ENCODE peak calls at places on chromosomes 4 and X, in ten cellular contexts. Q is lower lobe of right lung, J is sigmoid colon, W is upper lobe of left lung, Y is pancreas, E is fibroblast of lung, Z is cardiac muscle cell, V is hepatocyte, I is endothelial cell of umbilical vein, P is tibial nerve. C is an unnamed sample. For H3K4me1, the result is how much of the 10 kb centered on the place peaks cover.

GRCh38 chr4:1113311-1114009 is at the start of gene RNF212:
- DNase-seq in Z (peak), V (peak), Y (peak), I (peak), P (no peak), E (no peak), W (peak), J (no peak), Q (no peak), C (no peak)

GRCh38 chrX:147948531-147948930 is 32.6 kb upstream of the FMR1NB start:
- DNase-seq in Y (no peak), E (no peak), V (no peak), Q (no peak), I (no peak), J (no peak), Z (no peak), W (no peak), P (no peak), C (no peak)

GRCh38 chrX:12811658-12812057 is 20.4 kb downstream of the PRPS2 start:
- DNase-seq in J (no peak), E (no peak), Y (no peak), W (no peak), I (no peak), P (no peak), V (no peak), Z (no peak), Q (no peak), C (no peak)

GRCh38 chr4:5746829-5747745 is 36.1 kb downstream of the EVC start:
- DNase-seq in W (no peak), P (no peak), Y (no peak), E (peak), Z (no peak), J (no peak), Q (no peak), V (no peak), I (peak), C (peak)

GRCh38 chr4:101271516-101271915 is 75.8 kb downstream of the PPP3CA start:
- DNase-seq in V (no peak), W (no peak), Q (no peak), Z (peak), P (no peak), E (peak), J (no peak), Y (no peak), I (peak), C (no peak)

GRCh38 chr4:86247328-86247727 is 112.5 kb downstream of the MAPK10 start:
- DNase-seq in Q (no peak), E (no peak), V (no peak), I (no peak), P (no peak), J (no peak), Z (no peak), W (no peak), Y (no peak), C (no peak)

GRCh38 chr4:113899260-113900177 is 79.9 kb downstream of the ARSJ start:
- DNase-seq in Q (no peak), Y (no peak), V (no peak), W (no peak), E (no peak), Z (no peak), I (no peak), P (no peak), J (no peak), C (no peak)

GRCh38 chr4:55906323-55906722 is 42.4 kb upstream of the CEP135 start:
- DNase-seq in V (no peak), Y (no peak), J (no peak), P (no peak), Z (no peak), Q (no peak), E (no peak), W (no peak), I (no peak), C (no peak)

GRCh38 chr4:52890401-52890791 is 28.3 kb downstream of the RASL11B start:
- DNase-seq in E (no peak), W (no peak), Z (no peak), P (no peak), Y (no peak), J (no peak), V (no peak), I (no peak), Q (no peak), C (no peak)

GRCh38 chr4:17476811-17477210 is 35.1 kb downstream of the QDPR start:
- DNase-seq in I (no peak), Y (no peak), Z (no peak), V (no peak), E (no peak), Q (no peak), J (no peak), W (no peak), P (no peak), C (no peak)

GRCh38 chrX:43589735-43590515 is 66.2 kb upstream of the MAOA start:
- DNase-seq in W (no peak), J (no peak), Z (no peak), P (peak), V (peak), Y (no peak), E (peak), I (no peak), Q (no peak), C (peak)

GRCh38 chrX:13015536-13016236 is 28.7 kb downstream of the FAM9C start:
- DNase-seq in E (no peak), Q (no peak), I (no peak), Z (no peak), P (no peak), Y (no peak), V (no peak), W (no peak), J (no peak), C (no peak)

GRCh38 chr4:148263820-148264219 is 178.4 kb downstream of the NR3C2 start:
- DNase-seq in I (no peak), P (no peak), Q (no peak), E (no peak), V (no peak), J (no peak), Z (no peak), W (no peak), Y (no peak), C (no peak)

GRCh38 chrX:70132244-70132643 is 1.0 kb upstream of the IGBP1 start:
- DNase-seq in J (no peak), Y (no peak), I (no peak), V (no peak), P (no peak), Q (no peak), W (no peak), Z (no peak), E (peak), C (peak)

GRCh38 chrX:41734530-41734929 is 10.5 kb downstream of the GPR82 start:
- DNase-seq in V (no peak), Y (no peak), W (no peak), I (peak), Z (no peak), Q (no peak), E (peak), J (no peak), P (no peak), C (no peak)

GRCh38 chr4:114005569-114006442 is 26.4 kb upstream of the ARSJ start:
- DNase-seq in Z (no peak), J (no peak), E (peak), P (no peak), I (peak), Y (no peak), W (no peak), Q (no peak), V (no peak), C (peak)

GRCh38 chr4:138835833-138836521 is 179.6 kb upstream of the NOCT start:
- DNase-seq in V (peak), I (peak), P (no peak), Q (no peak), E (peak), Z (peak), J (no peak), W (no peak), Y (no peak), C (peak)

GRCh38 chr4:68182382-68182820 is 52.7 kb upstream of the TMPRSS11F start:
- DNase-seq in Y (peak), Z (no peak), W (peak), J (no peak), Q (peak), I (no peak), E (no peak), V (no peak), P (no peak), C (no peak)

GRCh38 chrX:2609431-2610238 is 81.5 kb upstream of the CD99 start:
- DNase-seq in V (no peak), Z (no peak), Y (no peak), J (peak), Q (no peak), E (peak), P (no peak), I (peak), W (no peak), C (peak)

GRCh38 chr4:53185853-53186590 is 179.8 kb downstream of the SCFD2 start:
- DNase-seq in V (no peak), Z (no peak), P (no peak), E (peak), Y (no peak), J (no peak), Q (no peak), W (no peak), I (no peak), C (no peak)

DNA sequence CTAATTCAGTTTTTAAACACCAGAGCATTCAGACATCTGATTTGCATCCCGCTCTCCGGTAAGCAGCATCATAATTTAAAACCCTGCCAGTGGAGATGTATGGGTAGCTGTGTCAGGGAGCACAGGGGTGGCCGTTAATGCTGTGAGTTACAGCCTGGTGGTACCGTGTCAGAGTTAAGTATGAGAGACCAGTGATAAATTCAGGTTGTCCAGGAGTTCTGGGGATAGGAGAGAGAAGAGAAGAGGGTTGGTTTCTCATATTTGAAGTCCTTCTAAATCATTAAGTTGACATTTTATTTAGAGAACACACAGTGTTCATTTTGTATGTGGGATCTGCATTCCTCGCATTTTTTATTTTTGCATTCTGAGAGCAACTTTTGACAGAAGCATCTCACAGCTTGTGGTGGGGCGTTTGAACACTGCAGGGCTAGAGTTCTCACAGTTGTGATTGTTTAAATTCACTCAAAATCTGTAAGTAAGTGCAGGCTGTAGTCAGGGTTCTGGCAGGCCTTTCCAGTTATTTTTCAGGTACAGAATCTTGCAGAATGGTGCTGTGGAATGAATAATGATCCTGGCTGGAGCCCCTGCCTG is 157.6 kb downstream of the DCLK2 start:
- DNase-seq in P (no peak), Y (no peak), V (no peak), I (no peak), Z (no peak), Q (no peak), W (no peak), E (peak), J (no peak), C (no peak)
- H3K4me1 ChIP-seq in P (under half), Y (under half), V (under half), I (under half), Z (under half), Q (under half), W (under half), E (under half), J (under half), C (under half)

GRCh38 chr4:165379662-165380061 is 854 bp downstream of the CPE start:
- DNase-seq in P (no peak), E (no peak), V (peak), J (no peak), Y (no peak), Q (no peak), W (no peak), Z (peak), I (no peak), C (no peak)
- TF ChIP-seq CTCF in P (no peak), E (no peak), V (no peak), J (no peak), Y (no peak), Q (no peak), W (no peak), Z (no peak), I (no peak), C (no peak)

GRCh38 chrX:40004916-40005289 is 92.9 kb downstream of the BCOR start:
- DNase-seq in Z (no peak), Y (no peak), E (no peak), Q (no peak), W (peak), V (no peak), J (no peak), P (no peak), I (no peak), C (no peak)

GRCh38 chrX:40005290-40006011 is 92.3 kb downstream of the BCOR start:
- DNase-seq in Z (no peak), W (peak), I (no peak), E (no peak), J (no peak), V (no peak), P (no peak), Y (no peak), Q (no peak), C (no peak)

GRCh38 chrX:40007136-40007535 is 90.6 kb downstream of the BCOR start:
- DNase-seq in V (no peak), E (no peak), Q (no peak), P (no peak), Y (no peak), J (no peak), Z (no peak), I (no peak), W (no peak), C (no peak)

GRCh38 chrX:40007746-40008705 is 89.7 kb downstream of the BCOR start:
- DNase-seq in I (no peak), J (no peak), W (peak), Y (no peak), Q (no peak), Z (no peak), V (no peak), P (no peak), E (no peak), C (no peak)

GRCh38 chrX:40006025-40007017 is 91.4 kb downstream of the BCOR start:
- DNase-seq in J (no peak), Q (peak), Y (peak), E (no peak), Z (peak), I (no peak), P (no peak), W (peak), V (peak), C (no peak)
- H3K4me1 ChIP-seq in J (under half), Q (under half), Y (under half), E (under half), Z (under half), I (under half), P (under half), W (under half), V (half or more), C (under half)

DNA sequence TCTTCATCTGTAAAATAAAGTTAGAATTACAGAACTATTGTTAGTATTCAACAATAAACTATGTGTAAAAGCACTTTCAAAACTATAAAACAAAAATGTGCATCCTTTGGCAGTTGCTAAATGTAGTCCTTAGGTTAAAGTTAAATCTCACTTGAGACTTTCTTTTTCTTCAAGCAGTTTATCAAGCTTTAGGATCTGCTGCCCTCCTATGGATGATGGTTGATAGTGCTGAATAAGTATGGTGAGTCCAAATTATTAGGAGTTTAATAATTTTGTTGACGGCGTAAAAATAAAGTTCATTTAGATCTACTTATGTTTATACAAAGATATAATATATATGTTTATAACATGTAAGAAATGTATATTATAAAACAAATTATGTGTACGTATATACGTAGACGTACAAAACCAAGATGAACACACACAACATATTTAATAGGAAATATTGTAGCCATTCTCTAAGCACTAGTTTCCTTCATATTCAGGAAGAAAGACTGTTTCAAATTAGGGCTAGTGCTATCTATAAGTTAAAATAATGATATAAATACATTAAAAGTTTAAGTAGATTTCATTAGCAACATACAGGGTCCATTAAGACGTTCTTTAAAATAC is 22.3 kb downstream of the UGT2A2 start:
- DNase-seq in Z (peak), E (peak), P (no peak), W (no peak), I (peak), Y (no peak), V (peak), Q (no peak), J (no peak), C (peak)
- TF ChIP-seq CTCF in Z (peak), E (no peak), P (no peak), W (peak), I (peak), Y (no peak), V (peak), Q (peak), J (peak), C (peak)

GRCh38 chr4:77893451-77893850 is 30.8 kb downstream of the MRPL1 start:
- DNase-seq in Z (no peak), I (no peak), P (no peak), W (no peak), Y (no peak), J (no peak), Q (no peak), V (no peak), E (no peak), C (no peak)
- H3K4me1 ChIP-seq in Z (under half), I (under half), P (under half), W (under half), Y (under half), J (under half), Q (under half), V (under half), E (under half), C (under half)

DNA sequence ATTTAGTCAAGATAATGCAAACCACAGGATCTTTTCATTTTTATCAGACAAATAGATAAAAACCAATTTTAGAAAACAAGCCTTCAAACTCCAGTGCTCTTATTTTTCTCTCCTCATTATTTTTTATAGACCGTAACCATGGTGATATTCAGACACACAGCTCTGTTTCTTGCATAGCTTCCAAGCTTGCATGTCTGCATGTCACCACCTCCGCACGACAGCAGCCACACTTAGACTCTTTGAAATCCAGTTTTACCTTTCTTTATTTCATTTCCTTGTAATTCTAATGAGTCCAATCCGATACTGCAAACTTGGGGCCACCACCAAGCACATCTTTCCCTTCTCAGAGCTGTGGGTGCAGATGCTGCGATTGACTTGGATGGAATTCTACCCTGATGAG is 94.3 kb upstream of the GPM6A start:
- DNase-seq in Q (no peak), V (no peak), W (no peak), P (no peak), Z (no peak), I (no peak), Y (no peak), E (no peak), J (no peak), C (no peak)
- TF ChIP-seq CTCF in Q (no peak), V (no peak), W (no peak), P (no peak), Z (no peak), I (no peak), Y (no peak), E (no peak), J (no peak), C (no peak)

DNA sequence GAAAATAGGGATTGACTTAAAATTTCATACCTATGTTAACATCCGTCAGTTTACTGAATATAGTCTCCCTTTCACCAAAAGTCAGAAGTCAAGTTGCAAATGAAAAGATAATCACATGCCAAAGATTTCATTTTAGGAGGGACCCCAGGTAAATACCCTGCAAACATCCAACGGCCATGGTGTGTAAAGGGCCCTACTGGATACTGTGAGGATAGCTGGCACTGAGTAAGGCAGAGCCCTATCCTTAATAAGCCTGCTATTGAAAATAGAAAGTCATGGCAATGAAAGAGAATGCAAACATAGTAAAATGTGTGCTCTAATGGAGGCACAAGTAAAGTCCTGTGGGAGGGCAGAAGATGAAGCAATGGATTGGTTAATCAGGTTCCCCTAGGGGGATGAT is 20.9 kb downstream of the STK26 start:
- DNase-seq in Y (no peak), I (no peak), J (no peak), Q (no peak), E (no peak), P (no peak), V (no peak), Z (no peak), W (no peak), C (no peak)
- H3K4me1 ChIP-seq in Y (under half), I (under half), J (under half), Q (under half), E (under half), P (under half), V (under half), Z (under half), W (under half), C (under half)

DNA sequence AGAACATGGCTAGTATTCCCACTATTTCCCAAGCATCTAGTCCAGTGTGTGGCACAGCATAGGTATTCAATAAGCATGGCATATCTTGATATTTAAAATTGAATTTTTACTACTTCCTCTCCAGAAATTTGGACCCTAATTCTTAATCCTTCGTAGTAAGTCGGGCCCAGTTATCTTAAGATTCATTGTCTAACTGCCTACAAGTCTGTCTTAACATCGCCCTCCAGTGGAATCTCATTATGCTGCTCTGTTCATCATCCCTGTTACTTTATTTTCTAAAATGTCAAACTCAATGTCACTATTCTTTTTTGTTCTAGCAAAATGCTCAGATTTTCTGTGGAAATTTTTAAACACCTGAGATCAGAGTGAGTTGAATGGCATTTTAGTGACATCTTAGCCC is 606.2 kb downstream of the KLHL13 start:
- DNase-seq in P (no peak), Q (no peak), Y (no peak), E (no peak), W (no peak), Z (peak), V (peak), J (no peak), I (no peak), C (no peak)
- TF ChIP-seq CTCF in P (no peak), Q (no peak), Y (no peak), E (no peak), W (no peak), Z (no peak), V (peak), J (no peak), I (no peak), C (no peak)

GRCh38 chr4:70714061-70714468 is 7.7 kb upstream of the RUFY3 start:
- DNase-seq in Y (no peak), V (peak), Q (no peak), I (no peak), Z (no peak), W (no peak), E (peak), J (no peak), P (no peak), C (no peak)
- H3K4me1 ChIP-seq in Y (under half), V (under half), Q (under half), I (under half), Z (under half), W (under half), E (under half), J (under half), P (under half), C (under half)

C was measured in foreskin keratinocyte.